ENCODE peak calls at places on chromosomes 6 and 20, in seven cellular contexts. E is GM13976; B is stimulated activated CD8-positive, alpha-beta memory T cell treated with anti-CD3 and anti-CD28 coated beads, Interleukin-15, amount 100 ng/mL, for 4 hours; U is uterus; C is stimulated activated naive CD8-positive, alpha-beta T cell treated with anti-CD3 and anti-CD28 coated beads, Interleukin-15, Interleukin-2, amounts not matched to agents 100 U/mL and 50 U/mL, for 24 hours; Q is cardiac fibroblast; H is anterior cingulate cortex. N is an unnamed sample.

GRCh38 chr6:158938811-158939254 is 61.2 kb downstream of the RSPH3 start:
- DNase-seq in H (no peak), C (peak; percentile 36), Q (no peak), B (no peak), U (no peak), E (no peak), N (no peak)

GRCh38 chr20:48999890-49000870 is 45.9 kb upstream of the CSE1L start:
- DNase-seq in Q (no peak), C (no peak), E (no peak), H (no peak), B (no peak), U (no peak), N (peak; percentile 52)

GRCh38 chr20:59031326-59032022 is 661 bp downstream of the ATP5F1E start:
- DNase-seq in U (no peak), C (no peak), Q (no peak), H (no peak), E (no peak), B (no peak), N (peak; percentile 31)

GRCh38 chr6:107637914-107638313 is 148.0 kb downstream of the SOBP start:
- DNase-seq in H (no peak), C (no peak), B (no peak), Q (no peak), E (no peak), U (no peak), N (no peak)

GRCh38 chr6:44058617-44059358 is 68.5 kb downstream of the MRPL14 start:
- DNase-seq in H (no peak), E (peak; percentile 85), C (peak; percentile 39), U (peak; percentile 88), Q (peak; percentile 99), B (no peak), N (peak; percentile 88)

GRCh38 chr6:125751334-125751916 is 2.0 kb downstream of the HEY2 start:
- DNase-seq in E (no peak), U (no peak), H (no peak), Q (no peak), C (no peak), B (no peak), N (no peak)

GRCh38 chr20:48864738-48865318 is 37.0 kb upstream of the PREX1 start:
- DNase-seq in H (no peak), E (no peak), Q (no peak), B (no peak), C (no peak), U (no peak), N (no peak)

GRCh38 chr20:46108435-46108841 is 9.7 kb upstream of the CD40 start:
- DNase-seq in Q (no peak), B (no peak), U (no peak), C (no peak), H (no peak), E (peak; percentile 75), N (no peak)

GRCh38 chr20:31740208-31740607 is 1.1 kb downstream of the TPX2 start:
- DNase-seq in B (no peak), Q (peak; percentile 60), C (peak; percentile 28), E (peak; percentile 42), H (no peak), U (no peak), N (no peak)

GRCh38 chr6:110491644-110492317 is 15.4 kb upstream of the SLC22A16 start:
- DNase-seq in Q (peak; percentile 66), B (no peak), E (peak; percentile 26), C (no peak), U (peak; percentile 35), H (no peak), N (no peak)

GRCh38 chr6:157196391-157196790 is 126.9 kb downstream of the TMEM242 start:
- DNase-seq in H (no peak), U (no peak), C (no peak), E (no peak), Q (no peak), B (no peak), N (no peak)

GRCh38 chr6:158648682-158649131 is 1.1 kb upstream of the SYTL3 start:
- DNase-seq in C (peak; percentile 32), B (no peak), U (no peak), Q (peak; percentile 87), E (peak; percentile 71), H (no peak), N (no peak)